ENCODE peak calls at places on chromosome 4, in seven cellular contexts. I is mucosa of descending colon, S is fibroblast of mammary gland, F is psoas muscle, L is heart right ventricle, U is lower leg skin, P is cardiac muscle cell. O is an unnamed sample.

GRCh38 chr4:12761694-12762093 is 722.4 kb downstream of the RAB28 start:
- DNase-seq in I (no peak), S (no peak), F (no peak), L (no peak), U (no peak), P (no peak), O (no peak)

GRCh38 chr4:15234585-15235126 is 193.2 kb upstream of the C1QTNF7 start:
- DNase-seq in I (peak), S (peak), F (no peak), L (no peak), U (no peak), P (no peak), O (no peak)

GRCh38 chr4:40333921-40334352 is 1.2 kb upstream of the CHRNA9 start:
- DNase-seq in I (no peak), S (peak), F (no peak), L (no peak), U (no peak), P (no peak), O (no peak)

GRCh38 chr4:127782025-127782274 is 172 bp upstream of the HSPA4L start:
- DNase-seq in I (peak), S (peak), F (no peak), L (peak), U (peak), P (no peak), O (peak)

GRCh38 chr4:7429601-7430078 is 5.1 kb downstream of the PSAPL1 start:
- DNase-seq in I (no peak), S (no peak), F (no peak), L (no peak), U (no peak), P (no peak), O (no peak)

GRCh38 chr4:42396361-42397255 is 680 bp upstream of the SHISA3 start:
- DNase-seq in I (peak), S (no peak), F (peak), L (no peak), U (no peak), P (no peak), O (no peak)

GRCh38 chr4:36332023-36332781 is 50.8 kb downstream of the DTHD1 start:
- DNase-seq in I (no peak), S (no peak), F (no peak), L (no peak), U (no peak), P (no peak), O (no peak)

GRCh38 chr4:7006411-7006810 is 36.8 kb upstream of the TADA2B start:
- DNase-seq in I (no peak), S (no peak), F (no peak), L (no peak), U (no peak), P (no peak), O (no peak)

GRCh38 chr4:110735691-110736090 is 112.8 kb upstream of the PITX2 start:
- DNase-seq in I (peak), S (no peak), F (peak), L (no peak), U (no peak), P (peak), O (no peak)

GRCh38 chr4:165588534-165589310 is 209.9 kb downstream of the CPE start:
- DNase-seq in I (no peak), S (no peak), F (no peak), L (no peak), U (no peak), P (no peak), O (no peak)

GRCh38 chr4:151475338-151475737 is 66.4 kb downstream of the FHIP1A start:
- DNase-seq in I (no peak), S (no peak), F (no peak), L (no peak), U (no peak), P (no peak), O (no peak)

GRCh38 chr4:150005537-150005936 is 72.7 kb upstream of the DCLK2 start:
- DNase-seq in I (no peak), S (no peak), F (no peak), L (no peak), U (no peak), P (no peak), O (no peak)

GRCh38 chr4:85603437-85604336 is 128.7 kb downstream of the ARHGAP24 start:
- DNase-seq in I (no peak), S (peak), F (no peak), L (no peak), U (no peak), P (no peak), O (no peak)

GRCh38 chr4:76554630-76555029 is 119.6 kb downstream of the SHROOM3 start:
- DNase-seq in I (no peak), S (no peak), F (no peak), L (no peak), U (no peak), P (no peak), O (no peak)

GRCh38 chr4:1872918-1873269 is 1.7 kb downstream of the NSD2 start:
- DNase-seq in I (no peak), S (peak), F (no peak), L (no peak), U (no peak), P (no peak), O (no peak)
- H3K4me3 ChIP-seq in I (no peak), S (peak), F (peak), L (peak), U (no peak), P (peak), O (peak)

DNA sequence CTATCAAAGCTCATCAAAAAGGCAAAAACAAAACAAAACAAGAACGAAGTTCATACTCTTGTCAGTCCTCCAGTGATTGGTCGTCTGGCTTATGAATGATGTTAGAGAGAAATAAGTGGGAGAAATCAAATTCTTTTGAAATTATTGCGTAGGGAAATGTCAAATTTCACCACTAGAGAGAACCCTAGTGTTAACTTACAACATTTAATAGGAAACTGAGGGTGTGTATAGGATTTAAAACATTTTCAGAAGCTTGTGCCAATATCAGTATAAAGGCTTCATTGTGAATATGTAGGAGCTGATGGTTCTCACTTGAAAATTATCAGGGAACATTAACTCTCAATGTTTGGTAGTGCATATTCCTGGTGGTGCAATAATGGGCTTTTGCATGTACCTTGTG is 17.4 kb downstream of the ADH6 start:
- DNase-seq in I (no peak), S (peak), F (no peak), L (no peak), U (no peak), P (no peak), O (no peak)
- TF ChIP-seq CTCF in I (no peak), S (peak), F (no peak), L (no peak), U (no peak), P (peak), O (no peak)

DNA sequence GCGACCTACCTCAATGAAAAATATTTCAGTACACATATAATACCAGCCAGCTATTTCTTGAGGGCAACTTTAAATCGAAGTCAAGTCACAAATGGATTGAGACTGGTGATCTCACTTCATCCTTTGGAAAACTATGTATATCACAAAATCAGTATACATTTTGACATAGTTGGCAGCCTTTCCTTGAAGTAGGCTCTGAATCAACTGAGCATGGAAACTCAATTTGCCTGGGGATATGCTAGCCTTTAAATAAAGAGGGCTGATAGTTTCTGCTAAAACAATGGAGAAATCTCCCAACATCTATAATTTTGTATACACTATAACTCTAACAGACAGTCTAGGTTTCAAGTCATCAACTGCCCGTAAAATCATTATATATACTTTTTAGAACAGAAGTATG is 282.8 kb upstream of the TENM3 start:
- DNase-seq in I (no peak), S (no peak), F (no peak), L (no peak), U (no peak), P (no peak), O (no peak)
- H3K4me3 ChIP-seq in I (no peak), S (no peak), F (no peak), L (no peak), U (no peak), P (no peak), O (no peak)

GRCh38 chr4:168994961-168995360 is 15.1 kb downstream of the CBR4 start:
- DNase-seq in I (no peak), S (no peak), F (no peak), L (no peak), U (no peak), P (no peak), O (no peak)

GRCh38 chr4:168999836-169000235 is 10.2 kb downstream of the CBR4 start:
- DNase-seq in I (no peak), S (no peak), F (no peak), L (no peak), U (no peak), P (no peak), O (no peak)

GRCh38 chr4:168993724-168994510 is 16.1 kb downstream of the CBR4 start:
- DNase-seq in I (no peak), S (peak), F (no peak), L (no peak), U (no peak), P (no peak), O (no peak)

GRCh38 chr4:168998596-168998995 is 11.5 kb downstream of the CBR4 start:
- DNase-seq in I (no peak), S (no peak), F (no peak), L (no peak), U (no peak), P (no peak), O (no peak)

DNA sequence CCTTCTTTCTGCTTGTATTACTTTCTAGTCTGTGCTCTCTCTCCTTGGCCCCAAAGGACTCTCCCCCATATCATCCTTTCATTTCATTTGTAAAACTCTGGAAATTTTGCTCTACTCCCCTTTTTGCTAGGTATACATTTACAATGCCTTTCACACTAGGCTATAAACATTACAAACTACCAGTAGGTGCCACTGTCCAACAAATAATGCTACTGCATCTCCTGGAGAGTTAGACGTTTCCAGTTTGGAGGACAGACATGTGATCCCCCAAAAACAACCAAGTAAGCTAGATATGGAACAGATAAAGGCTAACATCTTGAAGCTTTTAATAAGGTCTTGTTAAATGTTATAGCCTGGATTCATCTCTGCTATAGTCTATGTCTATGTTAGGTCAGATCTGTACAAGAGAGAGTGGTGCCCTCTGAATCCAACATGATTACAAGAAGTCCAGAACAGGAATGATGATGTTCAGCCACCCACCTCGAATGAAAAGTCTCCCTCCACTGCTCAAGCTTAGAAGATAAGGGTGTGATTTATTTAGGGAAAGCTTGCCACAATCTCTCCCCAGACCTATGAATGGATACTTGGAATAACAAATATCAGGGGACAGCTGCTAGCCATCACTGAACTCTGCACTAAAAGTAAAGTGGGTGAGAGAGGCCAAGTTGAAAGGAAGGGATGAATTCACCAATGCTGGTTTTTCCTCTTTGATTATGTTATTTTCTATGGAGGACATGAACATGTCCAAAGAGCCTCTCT is 14.3 kb downstream of the CBR4 start:
- DNase-seq in I (peak), S (peak), F (no peak), L (no peak), U (no peak), P (no peak), O (peak)
- TF ChIP-seq CTCF in I (no peak), S (peak), F (peak), L (no peak), U (no peak), P (peak), O (no peak)

GRCh38 chr4:25658357-25658771 is 2.7 kb downstream of the SLC34A2 start:
- DNase-seq in I (no peak), S (no peak), F (no peak), L (no peak), U (no peak), P (no peak), O (no peak)

GRCh38 chr4:25654031-25654970 is 1.4 kb upstream of the SLC34A2 start:
- DNase-seq in I (no peak), S (no peak), F (no peak), L (no peak), U (no peak), P (peak), O (no peak)

GRCh38 chr4:25656031-25656430 is 380 bp downstream of the SLC34A2 start:
- DNase-seq in I (no peak), S (no peak), F (no peak), L (no peak), U (no peak), P (no peak), O (no peak)

GRCh38 chr4:25658777-25659176 is 3.1 kb downstream of the SLC34A2 start:
- DNase-seq in I (no peak), S (no peak), F (no peak), L (no peak), U (no peak), P (no peak), O (no peak)

GRCh38 chr4:25654971-25655963 is at the start of gene SLC34A2:
- DNase-seq in I (peak), S (no peak), F (no peak), L (no peak), U (no peak), P (peak), O (peak)
- H3K4me3 ChIP-seq in I (no peak), S (no peak), F (no peak), L (peak), U (no peak), P (peak), O (peak)

DNA sequence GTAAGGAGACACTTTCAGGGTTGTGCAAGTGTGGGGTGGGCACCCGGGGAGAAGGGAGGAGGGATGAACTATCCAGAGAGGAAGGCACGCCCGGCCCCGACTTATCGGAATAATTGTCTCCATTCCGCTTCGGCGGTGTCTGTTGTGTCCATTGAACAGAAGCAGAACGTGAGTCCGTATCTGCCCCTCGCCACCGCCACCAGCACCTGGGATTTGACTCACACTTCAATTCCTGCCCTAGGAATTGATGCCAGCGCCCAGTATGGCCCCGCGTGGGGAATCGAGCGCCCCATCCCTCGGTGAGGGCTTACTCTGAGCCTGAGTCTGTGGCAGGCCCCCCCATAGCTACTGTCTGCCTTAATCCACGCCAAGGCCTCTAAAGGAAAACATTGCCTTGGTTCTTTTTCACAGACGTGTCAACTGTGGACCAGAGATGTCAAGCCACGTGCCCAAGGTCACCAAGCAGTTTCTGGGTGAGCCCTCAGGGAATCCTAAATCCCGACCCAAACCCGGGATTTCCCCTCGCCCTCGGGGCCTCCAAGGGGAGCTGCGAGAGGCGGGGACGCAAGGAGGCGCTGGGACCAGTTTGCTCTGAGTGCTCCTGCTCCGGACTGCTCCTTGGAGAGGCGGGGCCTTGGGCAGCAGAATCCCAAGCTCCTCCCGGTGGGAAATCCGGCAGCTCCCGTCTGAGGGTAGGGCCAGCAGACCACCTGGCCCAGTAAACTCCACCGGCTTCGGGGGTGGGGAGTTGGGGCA is 12.9 kb downstream of the MSX1 start:
- DNase-seq in I (no peak), S (no peak), F (no peak), L (no peak), U (no peak), P (peak), O (no peak)
- TF ChIP-seq CTCF in I (no peak), S (no peak), F (no peak), L (no peak), U (no peak), P (no peak), O (no peak)

GRCh38 chr4:80268081-80268823 is 1.8 kb downstream of the FGF5 start:
- DNase-seq in I (no peak), S (peak), F (no peak), L (no peak), U (no peak), P (peak), O (no peak)
- H3K4me3 ChIP-seq in I (no peak), S (peak), F (no peak), L (no peak), U (no peak), P (no peak), O (no peak)

O was measured in Caco-2.